ENCODE peak calls at places on chromosome 17, in five cellular contexts. K, Y, U, W and R are unnamed samples.

GRCh38 chr17:44956998-44957981 is 9.7 kb upstream of the KIF18B start:
- DNase-seq in K (no peak), Y (no peak), U (no peak), W (no peak), R (no peak)

GRCh38 chr17:74769266-74769855 is 6.8 kb downstream of the NAT9 start:
- DNase-seq in K (no peak), Y (no peak), U (no peak), W (no peak), R (no peak)

GRCh38 chr17:75048396-75048933 is 1.4 kb downstream of the KCTD2 start:
- DNase-seq in K (no peak), Y (no peak), U (no peak), W (no peak), R (no peak)

GRCh38 chr17:79176792-79177601 is 102.4 kb downstream of the ENGASE start:
- DNase-seq in K (no peak), Y (no peak), U (no peak), W (no peak), R (no peak)

GRCh38 chr17:37106049-37106448 is 157.3 kb downstream of the AATF start:
- DNase-seq in K (no peak), Y (no peak), U (no peak), W (no peak), R (no peak)

GRCh38 chr17:40443988-40444899 is 994 bp downstream of the IGFBP4 start:
- DNase-seq in K (no peak), Y (no peak), U (no peak), W (no peak), R (no peak)

GRCh38 chr17:27339836-27340550 is 46.1 kb downstream of the WSB1 start:
- DNase-seq in K (no peak), Y (no peak), U (no peak), W (peak), R (no peak)

GRCh38 chr17:69729937-69730336 is 315.4 kb downstream of the MAP2K6 start:
- DNase-seq in K (peak), Y (no peak), U (no peak), W (no peak), R (no peak)

GRCh38 chr17:18117974-18118632 is 9.5 kb downstream of the MYO15A start:
- DNase-seq in K (no peak), Y (no peak), U (no peak), W (no peak), R (no peak)

GRCh38 chr17:71709974-71710373 is 410.8 kb upstream of the SOX9 start:
- DNase-seq in K (peak), Y (no peak), U (no peak), W (no peak), R (peak)

GRCh38 chr17:77786740-77787505 is 171.6 kb upstream of the TNRC6C start:
- DNase-seq in K (no peak), Y (no peak), U (no peak), W (no peak), R (no peak)

GRCh38 chr17:76688165-76688622 is 22.6 kb downstream of the MXRA7 start:
- DNase-seq in K (no peak), Y (no peak), U (no peak), W (peak), R (no peak)

GRCh38 chr17:74268554-74268953 is 5.5 kb upstream of the DNAI2 start:
- DNase-seq in K (no peak), Y (no peak), U (no peak), W (no peak), R (no peak)

GRCh38 chr17:38897671-38898290 is 27.6 kb upstream of the LASP1NB start:
- DNase-seq in K (no peak), Y (no peak), U (no peak), W (no peak), R (no peak)

GRCh38 chr17:57102122-57102521 is 17.1 kb downstream of the AKAP1 start:
- DNase-seq in K (no peak), Y (no peak), U (no peak), W (no peak), R (no peak)

GRCh38 chr17:75552847-75553552 is 27.5 kb downstream of the LLGL2 start:
- DNase-seq in K (no peak), Y (no peak), U (no peak), W (peak), R (no peak)

GRCh38 chr17:12094336-12094735 is 73.7 kb downstream of the MAP2K4 start:
- DNase-seq in K (no peak), Y (no peak), U (no peak), W (no peak), R (no peak)

GRCh38 chr17:80879723-80880649 is 111.7 kb upstream of the CHMP6 start:
- DNase-seq in K (no peak), Y (no peak), U (no peak), W (no peak), R (no peak)

GRCh38 chr17:77308768-77309726 is 168.3 kb downstream of the SEC14L1 start:
- DNase-seq in K (peak), Y (no peak), U (peak), W (peak), R (peak)

GRCh38 chr17:37187262-37187661 is 188.5 kb upstream of the C17orf78 start:
- DNase-seq in K (peak), Y (no peak), U (no peak), W (no peak), R (no peak)